ENCODE peak calls at places on chromosomes 1 and 21, in eight cellular contexts. One of them, this sample, is unnamed.

GRCh38 chr1:77831976-77832695 is 52.7 kb downstream of the MIGA1 start:
- DNase-seq in hypothalamus: no peak
- DNase-seq in H1: no peak
- DNase-seq in substantia nigra: no peak
- DNase-seq in EL: peak
- DNase-seq in hepatic stellate cell: peak
- DNase-seq in SK-MEL-5: peak
- DNase-seq in stimulated activated CD4-positive, alpha-beta T cell treated with anti-CD3 and anti-CD28 coated beads, Interleukin-2, amount 100 ng/mL, for 48 hours: no peak
- DNase-seq in this sample: peak

GRCh38 chr1:163273766-163274441 is 47.9 kb upstream of the NUF2 start:
- DNase-seq in hypothalamus: no peak
- DNase-seq in substantia nigra: no peak
- DNase-seq in stimulated activated CD4-positive, alpha-beta T cell treated with anti-CD3 and anti-CD28 coated beads, Interleukin-2, amount 100 ng/mL, for 48 hours: no peak
- DNase-seq in H1: no peak
- DNase-seq in SK-MEL-5: no peak
- DNase-seq in EL: no peak
- DNase-seq in hepatic stellate cell: no peak
- DNase-seq in this sample: peak

GRCh38 chr21:44365967-44366585 is 12.7 kb downstream of the TRPM2 start:
- DNase-seq in hypothalamus: no peak
- DNase-seq in substantia nigra: no peak
- DNase-seq in EL: no peak
- DNase-seq in hepatic stellate cell: no peak
- DNase-seq in H1: no peak
- DNase-seq in stimulated activated CD4-positive, alpha-beta T cell treated with anti-CD3 and anti-CD28 coated beads, Interleukin-2, amount 100 ng/mL, for 48 hours: no peak
- DNase-seq in SK-MEL-5: no peak
- DNase-seq in this sample: no peak

GRCh38 chr1:118335372-118335771 is 150.3 kb upstream of the SPAG17 start:
- DNase-seq in H1: no peak
- DNase-seq in hepatic stellate cell: no peak
- DNase-seq in stimulated activated CD4-positive, alpha-beta T cell treated with anti-CD3 and anti-CD28 coated beads, Interleukin-2, amount 100 ng/mL, for 48 hours: no peak
- DNase-seq in EL: peak
- DNase-seq in substantia nigra: no peak
- DNase-seq in SK-MEL-5: no peak
- DNase-seq in hypothalamus: no peak
- DNase-seq in this sample: peak

GRCh38 chr1:47608296-47608875 is 170.5 kb downstream of the FOXD2 start:
- DNase-seq in stimulated activated CD4-positive, alpha-beta T cell treated with anti-CD3 and anti-CD28 coated beads, Interleukin-2, amount 100 ng/mL, for 48 hours: no peak
- DNase-seq in hepatic stellate cell: no peak
- DNase-seq in substantia nigra: no peak
- DNase-seq in SK-MEL-5: no peak
- DNase-seq in hypothalamus: no peak
- DNase-seq in H1: no peak
- DNase-seq in EL: no peak
- DNase-seq in this sample: no peak

GRCh38 chr1:110588991-110589390 is 17.2 kb downstream of the KCNA2 start:
- DNase-seq in stimulated activated CD4-positive, alpha-beta T cell treated with anti-CD3 and anti-CD28 coated beads, Interleukin-2, amount 100 ng/mL, for 48 hours: no peak
- DNase-seq in hypothalamus: no peak
- DNase-seq in EL: no peak
- DNase-seq in H1: no peak
- DNase-seq in hepatic stellate cell: no peak
- DNase-seq in substantia nigra: no peak
- DNase-seq in SK-MEL-5: no peak
- DNase-seq in this sample: no peak

GRCh38 chr1:66951513-66951912 is 26.7 kb downstream of the MIER1 start:
- DNase-seq in hepatic stellate cell: no peak
- DNase-seq in substantia nigra: no peak
- DNase-seq in hypothalamus: no peak
- DNase-seq in stimulated activated CD4-positive, alpha-beta T cell treated with anti-CD3 and anti-CD28 coated beads, Interleukin-2, amount 100 ng/mL, for 48 hours: no peak
- DNase-seq in SK-MEL-5: no peak
- DNase-seq in EL: peak
- DNase-seq in H1: no peak
- DNase-seq in this sample: no peak

GRCh38 chr21:44304846-44305245 is 5.0 kb downstream of the PFKL start:
- DNase-seq in hypothalamus: peak
- DNase-seq in EL: peak
- DNase-seq in SK-MEL-5: peak
- DNase-seq in H1: no peak
- DNase-seq in stimulated activated CD4-positive, alpha-beta T cell treated with anti-CD3 and anti-CD28 coated beads, Interleukin-2, amount 100 ng/mL, for 48 hours: peak
- DNase-seq in substantia nigra: peak
- DNase-seq in hepatic stellate cell: peak
- DNase-seq in this sample: peak

GRCh38 chr1:47853059-47853458 is 144.1 kb downstream of the TRABD2B start:
- DNase-seq in SK-MEL-5: no peak
- DNase-seq in hypothalamus: no peak
- DNase-seq in hepatic stellate cell: no peak
- DNase-seq in H1: no peak
- DNase-seq in EL: no peak
- DNase-seq in stimulated activated CD4-positive, alpha-beta T cell treated with anti-CD3 and anti-CD28 coated beads, Interleukin-2, amount 100 ng/mL, for 48 hours: no peak
- DNase-seq in substantia nigra: no peak
- DNase-seq in this sample: no peak

GRCh38 chr1:221371671-221372070 is 370.2 kb downstream of the DUSP10 start:
- DNase-seq in EL: no peak
- DNase-seq in hypothalamus: no peak
- DNase-seq in H1: no peak
- DNase-seq in SK-MEL-5: no peak
- DNase-seq in hepatic stellate cell: no peak
- DNase-seq in substantia nigra: no peak
- DNase-seq in stimulated activated CD4-positive, alpha-beta T cell treated with anti-CD3 and anti-CD28 coated beads, Interleukin-2, amount 100 ng/mL, for 48 hours: no peak
- DNase-seq in this sample: no peak

GRCh38 chr1:3417082-3417728 is 37.3 kb upstream of the ARHGEF16 start:
- DNase-seq in substantia nigra: no peak
- DNase-seq in H1: no peak
- DNase-seq in hepatic stellate cell: no peak
- DNase-seq in EL: no peak
- DNase-seq in stimulated activated CD4-positive, alpha-beta T cell treated with anti-CD3 and anti-CD28 coated beads, Interleukin-2, amount 100 ng/mL, for 48 hours: no peak
- DNase-seq in hypothalamus: no peak
- DNase-seq in SK-MEL-5: no peak
- DNase-seq in this sample: no peak

GRCh38 chr1:209617047-209617673 is 33.6 kb downstream of the CAMK1G start:
- DNase-seq in substantia nigra: no peak
- DNase-seq in EL: no peak
- DNase-seq in H1: no peak
- DNase-seq in hypothalamus: no peak
- DNase-seq in hepatic stellate cell: no peak
- DNase-seq in SK-MEL-5: no peak
- DNase-seq in stimulated activated CD4-positive, alpha-beta T cell treated with anti-CD3 and anti-CD28 coated beads, Interleukin-2, amount 100 ng/mL, for 48 hours: no peak
- DNase-seq in this sample: no peak

GRCh38 chr1:154784924-154785531 is 85.1 kb downstream of the KCNN3 start:
- DNase-seq in SK-MEL-5: no peak
- DNase-seq in stimulated activated CD4-positive, alpha-beta T cell treated with anti-CD3 and anti-CD28 coated beads, Interleukin-2, amount 100 ng/mL, for 48 hours: peak
- DNase-seq in H1: no peak
- DNase-seq in hepatic stellate cell: no peak
- DNase-seq in EL: no peak
- DNase-seq in substantia nigra: no peak
- DNase-seq in hypothalamus: no peak
- DNase-seq in this sample: no peak

GRCh38 chr1:179327679-179328078 is 34.1 kb downstream of the SOAT1 start:
- DNase-seq in EL: no peak
- DNase-seq in SK-MEL-5: no peak
- DNase-seq in hepatic stellate cell: no peak
- DNase-seq in substantia nigra: no peak
- DNase-seq in H1: no peak
- DNase-seq in hypothalamus: no peak
- DNase-seq in stimulated activated CD4-positive, alpha-beta T cell treated with anti-CD3 and anti-CD28 coated beads, Interleukin-2, amount 100 ng/mL, for 48 hours: no peak
- DNase-seq in this sample: no peak

GRCh38 chr1:244760471-244760870 is 75.0 kb upstream of the COX20 start:
- DNase-seq in H1: no peak
- DNase-seq in hypothalamus: no peak
- DNase-seq in hepatic stellate cell: no peak
- DNase-seq in EL: no peak
- DNase-seq in stimulated activated CD4-positive, alpha-beta T cell treated with anti-CD3 and anti-CD28 coated beads, Interleukin-2, amount 100 ng/mL, for 48 hours: no peak
- DNase-seq in SK-MEL-5: no peak
- DNase-seq in substantia nigra: no peak
- DNase-seq in this sample: no peak

GRCh38 chr21:33951276-33952178 is 35.9 kb upstream of the ATP5PO start:
- DNase-seq in SK-MEL-5: peak
- DNase-seq in hypothalamus: no peak
- DNase-seq in EL: no peak
- DNase-seq in substantia nigra: no peak
- DNase-seq in H1: peak
- DNase-seq in hepatic stellate cell: peak
- DNase-seq in stimulated activated CD4-positive, alpha-beta T cell treated with anti-CD3 and anti-CD28 coated beads, Interleukin-2, amount 100 ng/mL, for 48 hours: no peak
- DNase-seq in this sample: peak

GRCh38 chr1:176878750-176879536 is 285.6 kb downstream of the ASTN1 start:
- DNase-seq in EL: no peak
- DNase-seq in SK-MEL-5: peak
- DNase-seq in substantia nigra: no peak
- DNase-seq in hypothalamus: no peak
- DNase-seq in stimulated activated CD4-positive, alpha-beta T cell treated with anti-CD3 and anti-CD28 coated beads, Interleukin-2, amount 100 ng/mL, for 48 hours: no peak
- DNase-seq in H1: peak
- DNase-seq in hepatic stellate cell: no peak
- DNase-seq in this sample: no peak

GRCh38 chr1:40592107-40592773 is 60.8 kb downstream of the ZNF684 start:
- DNase-seq in substantia nigra: peak
- DNase-seq in EL: peak
- DNase-seq in hepatic stellate cell: peak
- DNase-seq in stimulated activated CD4-positive, alpha-beta T cell treated with anti-CD3 and anti-CD28 coated beads, Interleukin-2, amount 100 ng/mL, for 48 hours: no peak
- DNase-seq in SK-MEL-5: peak
- DNase-seq in H1: no peak
- DNase-seq in hypothalamus: no peak
- DNase-seq in this sample: peak

GRCh38 chr1:223245411-223245810 is 102.4 kb upstream of the TLR5 start:
- DNase-seq in hepatic stellate cell: no peak
- DNase-seq in EL: no peak
- DNase-seq in hypothalamus: no peak
- DNase-seq in stimulated activated CD4-positive, alpha-beta T cell treated with anti-CD3 and anti-CD28 coated beads, Interleukin-2, amount 100 ng/mL, for 48 hours: no peak
- DNase-seq in H1: peak
- DNase-seq in SK-MEL-5: no peak
- DNase-seq in substantia nigra: no peak
- DNase-seq in this sample: no peak

GRCh38 chr1:44108241-44108640 is 10.4 kb upstream of the KLF17 start:
- DNase-seq in EL: peak
- DNase-seq in substantia nigra: no peak
- DNase-seq in stimulated activated CD4-positive, alpha-beta T cell treated with anti-CD3 and anti-CD28 coated beads, Interleukin-2, amount 100 ng/mL, for 48 hours: no peak
- DNase-seq in hepatic stellate cell: peak
- DNase-seq in hypothalamus: no peak
- DNase-seq in SK-MEL-5: no peak
- DNase-seq in H1: no peak
- DNase-seq in this sample: peak

GRCh38 chr1:225745231-225745630 is 32.4 kb upstream of the SRP9 start:
- DNase-seq in EL: no peak
- DNase-seq in stimulated activated CD4-positive, alpha-beta T cell treated with anti-CD3 and anti-CD28 coated beads, Interleukin-2, amount 100 ng/mL, for 48 hours: no peak
- DNase-seq in H1: no peak
- DNase-seq in SK-MEL-5: no peak
- DNase-seq in hepatic stellate cell: no peak
- DNase-seq in substantia nigra: no peak
- DNase-seq in hypothalamus: no peak
- DNase-seq in this sample: no peak

GRCh38 chr1:165443539-165444289 is 1.2 kb downstream of the RXRG start:
- DNase-seq in hypothalamus: no peak
- DNase-seq in hepatic stellate cell: no peak
- DNase-seq in SK-MEL-5: peak
- DNase-seq in EL: no peak
- DNase-seq in stimulated activated CD4-positive, alpha-beta T cell treated with anti-CD3 and anti-CD28 coated beads, Interleukin-2, amount 100 ng/mL, for 48 hours: no peak
- DNase-seq in substantia nigra: no peak
- DNase-seq in H1: peak
- DNase-seq in this sample: no peak

GRCh38 chr1:151513626-151514101 is 2.5 kb downstream of the CGN start:
- DNase-seq in hepatic stellate cell: no peak
- DNase-seq in hypothalamus: no peak
- DNase-seq in H1: peak
- DNase-seq in SK-MEL-5: no peak
- DNase-seq in substantia nigra: no peak
- DNase-seq in stimulated activated CD4-positive, alpha-beta T cell treated with anti-CD3 and anti-CD28 coated beads, Interleukin-2, amount 100 ng/mL, for 48 hours: no peak
- DNase-seq in EL: peak
- DNase-seq in this sample: no peak